ENCODE peak calls at places on chromosome 17, in ten cellular contexts. J, W, Y, A, K, H, P, E, V and Z are unnamed samples.
A peak's percentile ranks its signal among the peaks of the same experiment; 100 is the strongest.

GRCh38 chr17:17343896-17344506 is 40.8 kb downstream of the NT5M start:
- DNase-seq in J (no peak), W (no peak), Y (no peak), A (no peak), K (no peak), H (no peak), P (no peak), E (no peak), V (no peak), Z (no peak)

GRCh38 chr17:9844153-9844552 is 18.4 kb downstream of the GLP2R start:
- DNase-seq in J (no peak), W (no peak), Y (no peak), A (no peak), K (no peak), H (no peak), P (no peak), E (no peak), V (no peak), Z (no peak)

GRCh38 chr17:37698856-37699255 is 46.0 kb downstream of the HNF1B start:
- DNase-seq in J (no peak), W (no peak), Y (no peak), A (no peak), K (no peak), H (no peak), P (no peak), E (no peak), V (no peak), Z (no peak)

GRCh38 chr17:30349252-30349651 is 15.4 kb upstream of the TMIGD1 start:
- DNase-seq in J (no peak), W (no peak), Y (no peak), A (no peak), K (no peak), H (no peak), P (no peak), E (no peak), V (no peak), Z (no peak)

GRCh38 chr17:18961634-18962493 is 9.9 kb downstream of the SLC5A10 start:
- DNase-seq in J (no peak), W (no peak), Y (no peak), A (no peak), K (no peak), H (no peak), P (peak; percentile 27), E (no peak), V (no peak), Z (no peak)

GRCh38 chr17:10984163-10984562 is 146.3 kb upstream of the PIRT start:
- DNase-seq in J (no peak), W (no peak), Y (no peak), A (no peak), K (no peak), H (no peak), P (no peak), E (no peak), V (no peak), Z (no peak)

GRCh38 chr17:82939213-82940030 is 99.6 kb upstream of the ZNF750 start:
- DNase-seq in J (no peak), W (no peak), Y (peak; percentile 10), A (no peak), K (no peak), H (no peak), P (no peak), E (no peak), V (no peak), Z (no peak)

GRCh38 chr17:5486206-5487124 is at the start of gene MIS12:
- DNase-seq in J (peak; percentile 99), W (peak; percentile 99), Y (peak; percentile 98), A (peak; percentile 99), K (peak; percentile 99), H (peak; percentile 91), P (peak; percentile 99), E (peak; percentile 100), V (peak; percentile 98), Z (peak; percentile 97)

GRCh38 chr17:12744298-12744697 is 45.0 kb upstream of the ARHGAP44 start:
- DNase-seq in J (no peak), W (no peak), Y (peak; percentile 57), A (no peak), K (no peak), H (no peak), P (no peak), E (no peak), V (no peak), Z (no peak)

GRCh38 chr17:5555254-5555653 is 29.1 kb downstream of the NLRP1 start:
- DNase-seq in J (no peak), W (no peak), Y (no peak), A (no peak), K (peak; percentile 11), H (peak; percentile 32), P (no peak), E (no peak), V (no peak), Z (no peak)

GRCh38 chr17:59479141-59479540 is 86.3 kb upstream of the DHX40 start:
- DNase-seq in J (no peak), W (no peak), Y (no peak), A (no peak), K (no peak), H (no peak), P (no peak), E (no peak), V (no peak), Z (no peak)

GRCh38 chr17:15441315-15441714 is 26.1 kb downstream of the CDRT4 start:
- DNase-seq in J (peak; percentile 29), W (no peak), Y (no peak), A (no peak), K (no peak), H (no peak), P (no peak), E (no peak), V (no peak), Z (no peak)

GRCh38 chr17:28765038-28765437 is 21.2 kb downstream of the TRAF4 start:
- DNase-seq in J (no peak), W (no peak), Y (no peak), A (no peak), K (no peak), H (no peak), P (no peak), E (no peak), V (no peak), Z (no peak)

GRCh38 chr17:39606434-39607056 is 1.2 kb downstream of the NEUROD2 start:
- DNase-seq in J (no peak), W (no peak), Y (no peak), A (no peak), K (no peak), H (no peak), P (no peak), E (no peak), V (no peak), Z (no peak)

GRCh38 chr17:10172241-10172741 is 26.1 kb downstream of the GAS7 start:
- DNase-seq in J (no peak), W (no peak), Y (no peak), A (no peak), K (no peak), H (peak; percentile 13), P (no peak), E (no peak), V (no peak), Z (no peak)

GRCh38 chr17:68458260-68459029 is 1.1 kb upstream of the WIPI1 start:
- DNase-seq in J (no peak), W (no peak), Y (no peak), A (no peak), K (no peak), H (no peak), P (no peak), E (no peak), V (no peak), Z (no peak)

GRCh38 chr17:58249270-58250133 is 11.1 kb downstream of the LPO start:
- DNase-seq in J (peak; percentile 42), W (peak; percentile 74), Y (peak; percentile 64), A (peak; percentile 43), K (peak; percentile 59), H (peak; percentile 9), P (peak; percentile 84), E (peak; percentile 48), V (peak; percentile 74), Z (peak; percentile 35)

GRCh38 chr17:44794699-44795413 is 35.2 kb downstream of the GJC1 start:
- DNase-seq in J (no peak), W (no peak), Y (no peak), A (no peak), K (no peak), H (peak; percentile 92), P (no peak), E (peak; percentile 82), V (no peak), Z (peak; percentile 73)

GRCh38 chr17:61248399-61248798 is 151.2 kb upstream of the TBX2 start:
- DNase-seq in J (no peak), W (no peak), Y (no peak), A (no peak), K (no peak), H (no peak), P (no peak), E (no peak), V (no peak), Z (no peak)

GRCh38 chr17:66459811-66460270 is 157.4 kb downstream of the PRKCA start:
- DNase-seq in J (no peak), W (no peak), Y (peak; percentile 40), A (no peak), K (no peak), H (peak; percentile 98), P (peak; percentile 19), E (peak; percentile 93), V (no peak), Z (peak; percentile 77)

GRCh38 chr17:8470447-8471047 is 34.9 kb downstream of the NDEL1 start:
- DNase-seq in J (peak; percentile 68), W (no peak), Y (peak; percentile 58), A (no peak), K (no peak), H (no peak), P (no peak), E (peak; percentile 60), V (peak; percentile 38), Z (no peak)

GRCh38 chr17:18257747-18258355 is 687 bp downstream of the FLII start:
- DNase-seq in J (peak; percentile 62), W (peak; percentile 57), Y (peak; percentile 81), A (no peak), K (peak; percentile 65), H (peak; percentile 63), P (peak; percentile 51), E (peak; percentile 91), V (peak; percentile 47), Z (no peak)

GRCh38 chr17:46810837-46811236 is 7.7 kb downstream of the WNT3 start:
- DNase-seq in J (no peak), W (no peak), Y (no peak), A (no peak), K (no peak), H (no peak), P (no peak), E (no peak), V (no peak), Z (no peak)

GRCh38 chr17:61409301-61410099 is 9.9 kb downstream of the TBX2 start:
- DNase-seq in J (no peak), W (no peak), Y (no peak), A (peak; percentile 37), K (no peak), H (no peak), P (no peak), E (peak; percentile 78), V (peak; percentile 45), Z (peak; percentile 36)